ENCODE peak calls at places on chromosomes 7 and 10, in four cellular contexts. L is fibroblast of lung, V is IMR-90, E is astrocyte. F is an unnamed sample. For H4K20me1 and H3K27me3, the result is how much of the 10 kb centered on the place peaks cover.

GRCh38 chr7:40890088-40890692 is 755.4 kb downstream of the SUGCT start:
- DNase-seq in L (no peak), V (no peak), E (no peak), F (no peak)

GRCh38 chr7:143341842-143342241 is 20.7 kb downstream of the FAM131B start:
- DNase-seq in L (no peak), V (no peak), E (no peak), F (no peak)

GRCh38 chr7:32958046-32959025 is 1.1 kb downstream of the FKBP9 start:
- DNase-seq in L (peak), V (peak), E (peak), F (peak)

GRCh38 chr10:133203652-133204195 is 26.3 kb upstream of the UTF1 start:
- DNase-seq in L (no peak), V (no peak), E (no peak), F (no peak)

GRCh38 chr10:43970018-43970698 is 321.5 kb upstream of the ZNF32 start:
- DNase-seq in L (no peak), V (no peak), E (no peak), F (no peak)

GRCh38 chr10:72754275-72755032 is 62.5 kb downstream of the MCU start:
- DNase-seq in L (no peak), V (no peak), E (no peak), F (no peak)

GRCh38 chr7:41592226-41592625 is 110.7 kb downstream of the INHBA start:
- DNase-seq in L (no peak), V (no peak), E (no peak), F (no peak)

GRCh38 chr7:101705327-101705726 is 76.2 kb upstream of the MYL10 start:
- DNase-seq in L (peak), V (peak), E (no peak), F (no peak)

GRCh38 chr7:22980422-22980821 is 33.5 kb downstream of the HYCC1 start:
- DNase-seq in L (peak), V (peak), E (peak), F (peak)

GRCh38 chr10:132076578-132077081 is 10.9 kb downstream of the JAKMIP3 start:
- DNase-seq in L (no peak), V (no peak), E (no peak), F (no peak)

GRCh38 chr7:90272242-90272641 is 27.3 kb downstream of the CFAP69 start:
- DNase-seq in L (no peak), V (no peak), E (no peak), F (no peak)

GRCh38 chr7:45636733-45637132 is 62.6 kb downstream of the ADCY1 start:
- DNase-seq in L (no peak), V (no peak), E (no peak), F (no peak)

GRCh38 chr10:79272353-79272752 is 74.9 kb upstream of the PPIF start:
- DNase-seq in L (no peak), V (no peak), E (no peak), F (no peak)
- H4K20me1 ChIP-seq in L (under half), V (half or more), E (half or more), F (half or more)

GRCh38 chr10:34955391-34955790 is 134.8 kb downstream of the CUL2 start:
- DNase-seq in L (peak), V (no peak), E (peak), F (no peak)

GRCh38 chr10:34957531-34957930 is 132.6 kb downstream of the CUL2 start:
- DNase-seq in L (no peak), V (no peak), E (no peak), F (no peak)

GRCh38 chr10:34959321-34959720 is 130.8 kb downstream of the CUL2 start:
- DNase-seq in L (no peak), V (no peak), E (no peak), F (no peak)

GRCh38 chr10:34956756-34957155 is 133.4 kb downstream of the CUL2 start:
- DNase-seq in L (no peak), V (no peak), E (no peak), F (peak)

DNA sequence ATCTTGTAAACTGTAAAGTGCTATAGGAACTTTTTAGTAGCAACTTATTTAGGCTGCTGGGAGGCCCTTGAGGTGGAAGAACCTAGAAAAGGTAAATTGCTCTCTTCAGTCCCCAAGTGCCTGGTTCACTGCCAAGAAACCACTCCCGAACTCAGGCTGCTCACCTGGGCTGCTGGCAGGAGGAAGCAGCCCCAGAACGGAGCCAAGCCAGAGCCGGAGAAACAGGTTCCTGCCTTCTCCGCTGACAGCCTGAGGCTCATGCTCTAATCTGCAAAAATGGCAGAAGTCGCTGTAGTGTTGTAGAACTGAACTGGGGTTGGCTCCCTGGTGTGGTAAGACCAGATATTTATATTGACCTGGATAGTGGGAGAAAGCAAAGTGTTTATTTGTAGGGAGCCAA is 136.0 kb downstream of the CUL2 start:
- DNase-seq in L (no peak), V (no peak), E (no peak), F (no peak)
- H3K4me3 ChIP-seq in L (no peak), V (no peak), E (no peak), F (no peak)

GRCh38 chr10:48767752-48768450 is 83.2 kb downstream of the WDFY4 start:
- DNase-seq in L (no peak), V (no peak), E (no peak), F (no peak)
- H3K27me3 ChIP-seq in L (under half), V (under half), E (under half), F (under half)

GRCh38 chr10:102785818-102786217 is 42.1 kb downstream of the WBP1L start:
- DNase-seq in L (no peak), V (peak), E (no peak), F (peak)

GRCh38 chr10:102796407-102797176 is 40.6 kb downstream of the CYP17A1 start:
- DNase-seq in L (peak), V (peak), E (peak), F (peak)

GRCh38 chr10:102795453-102796406 is 41.5 kb downstream of the CYP17A1 start:
- DNase-seq in L (no peak), V (no peak), E (no peak), F (no peak)

GRCh38 chr10:102791754-102792153 is 45.5 kb downstream of the CYP17A1 start:
- DNase-seq in L (no peak), V (no peak), E (no peak), F (no peak)
- H4K20me1 ChIP-seq in L (under half), V (half or more), E (half or more), F (half or more)

DNA sequence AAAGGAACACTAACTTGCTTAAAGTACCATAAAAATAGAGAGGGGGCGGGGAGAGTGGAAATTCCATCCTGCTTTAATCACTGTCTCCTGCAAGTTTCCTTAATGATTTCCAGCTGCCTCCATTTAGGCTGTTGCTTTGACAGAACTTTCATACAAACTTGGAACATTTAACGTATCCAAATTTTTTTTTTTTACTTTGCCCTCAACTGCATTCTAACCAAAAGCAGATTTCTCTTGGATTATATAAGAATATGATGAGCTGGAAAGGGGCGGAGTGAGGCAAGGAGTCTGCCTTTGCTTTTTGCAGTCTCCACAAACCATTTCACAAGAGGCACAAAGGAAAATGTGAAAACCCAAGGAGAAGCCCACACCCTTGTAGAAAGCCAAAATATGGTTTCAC is 46.6 kb upstream of the COL1A2 start:
- DNase-seq in L (peak), V (peak), E (peak), F (peak)
- H3K4me3 ChIP-seq in L (no peak), V (peak), E (peak), F (peak)